ENCODE peak calls at places on chromosomes 12 and 14, in four cellular contexts. D is GM06990; S is foreskin fibroblast; R is stimulated activated CD4-positive, alpha-beta T cell treated with anti-CD3 and anti-CD28 coated beads, Interleukin-15, amount 100 ng/mL, for 24 hours. L is an unnamed sample.
A peak's percentile ranks its signal among the peaks of the same experiment; 100 is the strongest.

GRCh38 chr14:70036665-70037064 is 152.1 kb downstream of the SLC8A3 start:
- DNase-seq in D (no peak), S (no peak), R (no peak), L (no peak)

GRCh38 chr12:69423037-69423905 is 46.9 kb upstream of the FRS2 start:
- DNase-seq in S (no peak), R (no peak), D (no peak), L (no peak)

GRCh38 chr14:95449131-95449530 is 67.3 kb downstream of the SYNE3 start:
- DNase-seq in D (no peak), S (no peak), R (no peak), L (no peak)

GRCh38 chr14:34782031-34782430 is 67.6 kb upstream of the CFL2 start:
- DNase-seq in S (no peak), R (no peak), D (no peak), L (no peak)

GRCh38 chr12:7853557-7853956 is 19.2 kb downstream of the SLC2A14 start:
- DNase-seq in S (no peak), D (no peak), R (no peak), L (no peak)

GRCh38 chr14:88476375-88476774 is 78.4 kb downstream of the PTPN21 start:
- DNase-seq in R (no peak), S (no peak), D (no peak), L (no peak)

GRCh38 chr14:96481731-96482314 is 20.4 kb upstream of the PAPOLA start:
- DNase-seq in R (no peak), S (no peak), D (no peak), L (no peak)

GRCh38 chr14:57982802-57983201 is 116.9 kb upstream of the SLC35F4 start:
- DNase-seq in D (no peak), R (no peak), S (no peak), L (no peak)

GRCh38 chr14:57346741-57347140 is 43.6 kb upstream of the NAA30 start:
- DNase-seq in R (no peak), S (no peak), D (no peak), L (no peak)

GRCh38 chr12:27179399-27180214 is 64.5 kb upstream of the STK38L start:
- DNase-seq in S (peak; percentile 82), D (peak; percentile 84), R (peak; percentile 55), L (peak; percentile 53)

L was measured in GM13976.